ENCODE peak calls at places on chromosomes 4 and X, in seven cellular contexts. Y is suprapubic skin, U is progenitor cell of endocrine pancreas, O is dorsolateral prefrontal cortex, X is OCI-LY7, S is GM20000, Q is right lobe of liver. K is an unnamed sample.

GRCh38 chr4:41853973-41854372 is 81.3 kb upstream of the TMEM33 start:
- DNase-seq in Q (no peak), S (no peak), O (no peak), U (no peak), X (no peak), Y (no peak), K (no peak)

GRCh38 chr4:155946486-155946885 is 7.2 kb downstream of the CTSO start:
- DNase-seq in Y (no peak), X (no peak), Q (no peak), S (no peak), U (no peak), O (no peak), K (no peak)

GRCh38 chrX:135010921-135011320 is 11.4 kb downstream of the RTL8B start:
- DNase-seq in Y (no peak), U (no peak), O (no peak), S (no peak), Q (no peak), X (no peak), K (no peak)

GRCh38 chrX:69988955-69989394 is 60.8 kb downstream of the AWAT2 start:
- DNase-seq in U (no peak), S (no peak), X (no peak), O (no peak), Q (no peak), Y (no peak), K (peak; percentile 45)

GRCh38 chrX:150977411-150978162 is 5.5 kb upstream of the HMGB3 start:
- DNase-seq in X (no peak), S (no peak), Y (no peak), Q (no peak), O (no peak), U (no peak), K (no peak)

GRCh38 chrX:118519411-118520205 is 24.0 kb downstream of the DOCK11 start:
- DNase-seq in U (no peak), Y (no peak), X (no peak), Q (no peak), S (no peak), O (no peak), K (no peak)

GRCh38 chrX:139222511-139223200 is 307.9 kb upstream of the F9 start:
- DNase-seq in O (no peak), U (no peak), Y (no peak), Q (no peak), S (no peak), X (no peak), K (no peak)

GRCh38 chrX:103817502-103817901 is 14.6 kb downstream of the RAB9B start:
- DNase-seq in U (no peak), Q (no peak), X (peak; percentile 71), S (peak; percentile 10), O (no peak), Y (no peak), K (peak; percentile 19)

GRCh38 chr4:105951198-105951597 is 55.9 kb downstream of the NPNT start:
- DNase-seq in X (no peak), O (no peak), Q (no peak), S (no peak), Y (no peak), U (no peak), K (no peak)

GRCh38 chr4:39814403-39815185 is 116.7 kb downstream of the UBE2K start:
- DNase-seq in O (no peak), X (peak; percentile 16), Q (no peak), U (no peak), S (peak; percentile 23), Y (no peak), K (peak; percentile 21)

GRCh38 chr4:153757407-153757806 is 2.4 kb downstream of the RNF175 start:
- DNase-seq in O (no peak), U (no peak), S (no peak), X (no peak), Q (no peak), Y (no peak), K (no peak)

GRCh38 chr4:152663203-152664066 is 16.4 kb downstream of the TMEM154 start:
- DNase-seq in U (no peak), Y (no peak), S (peak; percentile 59), X (peak; percentile 90), O (no peak), Q (no peak), K (no peak)

GRCh38 chr4:153464068-153464467 is 2.1 kb upstream of the TMEM131L start:
- DNase-seq in O (no peak), X (no peak), Y (no peak), Q (no peak), S (no peak), U (no peak), K (no peak)

GRCh38 chrX:39443240-39443639 is 642.0 kb downstream of the MID1IP1 start:
- DNase-seq in X (no peak), Y (no peak), U (no peak), Q (no peak), S (no peak), O (no peak), K (no peak)

GRCh38 chr4:29002151-29002550 is 1718.0 kb upstream of the PCDH7 start:
- DNase-seq in Y (no peak), O (no peak), X (no peak), Q (no peak), S (no peak), U (no peak), K (no peak)

GRCh38 chr4:11106190-11106589 is 322.5 kb downstream of the HS3ST1 start:
- DNase-seq in S (no peak), X (no peak), Q (no peak), O (no peak), U (no peak), Y (no peak), K (no peak)

GRCh38 chr4:88689877-88690276 is 7.8 kb downstream of the NAP1L5 start:
- DNase-seq in X (no peak), U (no peak), S (no peak), Y (no peak), Q (no peak), O (no peak), K (no peak)

DNA sequence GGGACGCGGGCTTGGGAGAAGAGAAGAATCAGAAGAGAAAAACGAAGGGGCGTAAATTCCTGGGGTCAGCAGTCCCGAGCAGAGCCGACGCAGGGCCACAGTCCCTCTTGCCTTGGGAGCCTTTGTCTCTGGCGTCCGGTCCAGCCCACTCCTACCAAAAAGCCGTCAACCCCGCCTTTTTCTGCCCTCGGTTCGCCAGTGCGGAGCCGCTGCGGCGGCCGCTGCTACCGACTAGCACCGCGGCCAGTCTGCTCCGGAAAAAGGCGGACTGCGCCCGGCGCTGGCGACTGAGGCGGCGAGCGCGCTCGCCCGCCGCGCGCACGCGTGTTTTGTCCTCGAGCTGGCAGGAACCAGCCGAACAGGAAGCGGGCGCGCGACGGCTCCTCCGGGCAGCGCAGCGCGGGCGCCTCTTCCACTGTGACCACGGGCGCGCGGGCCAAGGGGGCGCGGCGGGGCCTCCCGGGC is 502 bp downstream of the HNRNPDL start:
- DNase-seq in S (no peak), Q (no peak), U (no peak), O (no peak), X (no peak), Y (no peak), K (no peak)
- TF ChIP-seq CTCF in S (no peak), Q (peak; percentile 4), U (no peak), O (no peak), X (peak; percentile 31), Y (peak; percentile 3), K (no peak)

GRCh38 chrX:93422693-93423092 is 250.7 kb downstream of the NAP1L3 start:
- DNase-seq in Y (no peak), Q (no peak), X (peak; percentile 1), S (peak; percentile 3), U (peak; percentile 12), O (no peak), K (no peak)
- TF ChIP-seq CTCF in Y (peak; percentile 27), Q (peak; percentile 67), X (peak; percentile 63), S (no peak), U (peak; percentile 84), O (peak; percentile 57), K (no peak)

GRCh38 chr4:110347805-110348204 is 128.2 kb upstream of the ENPEP start:
- DNase-seq in X (no peak), U (no peak), S (no peak), Y (no peak), O (no peak), Q (no peak), K (no peak)

GRCh38 chr4:110348711-110349383 is 127.1 kb upstream of the ENPEP start:
- DNase-seq in S (no peak), Q (peak; percentile 84), X (no peak), O (no peak), U (no peak), Y (no peak), K (no peak)

DNA sequence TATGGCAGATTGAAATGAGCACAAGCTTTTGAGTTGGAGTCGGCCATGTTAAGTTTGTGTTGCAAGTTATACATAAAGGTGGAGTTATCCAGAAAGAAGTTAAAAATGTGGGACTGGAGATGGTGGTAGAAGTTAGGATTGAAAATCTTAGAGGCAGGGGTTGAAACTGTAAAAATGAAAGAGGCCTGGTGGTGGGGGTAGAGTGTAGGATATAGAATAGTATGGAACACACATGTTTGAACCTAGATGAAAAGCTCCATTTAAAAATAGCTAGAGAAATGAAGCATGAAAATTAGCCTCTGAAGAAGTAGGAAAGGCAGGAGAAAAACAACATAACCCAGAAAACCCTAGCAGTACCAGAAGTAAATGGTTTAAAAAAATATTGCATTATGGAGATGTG is 131.8 kb upstream of the ENPEP start:
- DNase-seq in Q (no peak), X (no peak), O (no peak), Y (no peak), U (no peak), S (peak; percentile 7), K (no peak)
- TF ChIP-seq CTCF in Q (peak; percentile 40), X (peak; percentile 25), O (no peak), Y (no peak), U (peak; percentile 49), S (no peak), K (no peak)

DNA sequence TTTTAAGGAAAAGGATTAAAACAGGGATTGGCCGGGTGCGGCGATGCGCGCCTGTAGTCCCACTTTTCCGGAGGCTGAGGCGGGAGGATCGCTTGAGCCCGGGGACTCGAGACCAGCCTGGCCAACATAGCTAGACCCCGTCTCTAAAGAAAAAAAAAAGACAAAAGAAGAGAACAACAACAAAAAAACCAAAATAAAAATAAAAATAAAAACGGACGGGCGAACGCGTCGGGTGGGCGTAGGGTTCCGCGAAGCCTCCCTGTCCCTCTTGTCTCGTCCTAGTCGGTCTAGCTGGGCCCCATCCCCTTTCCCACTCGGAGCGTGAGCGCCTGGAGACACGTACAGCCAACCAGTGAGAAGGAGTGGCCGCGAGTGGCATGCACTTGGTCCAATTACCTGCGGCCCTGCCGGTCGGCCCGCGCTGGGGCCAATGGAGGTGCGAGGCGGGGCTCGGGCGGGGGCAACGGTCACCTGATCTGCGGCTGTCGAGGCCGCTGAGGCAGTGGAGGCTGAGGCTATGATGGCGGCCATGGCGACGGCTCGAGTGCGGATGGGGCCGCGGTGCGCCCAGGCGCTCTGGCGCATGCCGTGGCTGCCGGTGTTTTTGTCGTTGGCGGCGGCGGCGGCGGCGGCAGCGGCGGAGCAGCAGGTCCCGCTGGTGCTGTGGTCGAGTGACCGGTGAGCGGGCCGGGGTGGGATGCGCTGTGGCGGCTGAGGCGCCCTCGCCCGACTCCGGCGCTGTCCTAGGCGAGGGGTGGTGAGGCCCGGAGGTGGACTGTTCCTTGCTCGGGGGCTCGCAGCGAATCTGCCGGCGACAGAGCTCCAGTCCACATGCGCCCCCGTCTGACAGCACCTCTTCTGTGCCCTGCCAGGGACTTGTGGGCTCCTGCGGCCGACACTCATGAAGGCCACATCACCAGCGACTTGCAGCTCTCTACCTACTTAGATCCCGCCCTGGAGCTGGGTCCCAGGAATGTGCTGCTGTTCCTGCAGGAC is at the start of gene ATP6AP1:
- DNase-seq in S (peak; percentile 91), O (peak; percentile 92), U (peak; percentile 80), X (peak; percentile 92), Y (peak; percentile 95), Q (peak; percentile 92), K (peak; percentile 92)
- TF ChIP-seq CTCF in S (no peak), O (no peak), U (no peak), X (peak; percentile 33), Y (no peak), Q (no peak), K (no peak)